ENCODE peak calls at places on chromosomes 5 and 9, in seven cellular contexts. I, S, A, X, V, C and F are unnamed samples.

GRCh38 chr5:161230222-161230621 is 316.3 kb downstream of the GABRB2 start:
- DNase-seq in V (no peak), C (no peak), S (no peak), A (no peak), I (no peak), X (no peak), F (no peak)

GRCh38 chr9:134239130-134239888 is 74.9 kb upstream of the RNU6ATAC start:
- DNase-seq in X (no peak), C (no peak), A (no peak), V (no peak), S (no peak), I (no peak), F (no peak)

GRCh38 chr5:1933364-1934055 is 50.8 kb upstream of the IRX4 start:
- DNase-seq in X (no peak), C (no peak), V (no peak), S (no peak), I (no peak), A (no peak), F (no peak)

GRCh38 chr5:123209163-123210013 is 120.3 kb downstream of the PRDM6 start:
- DNase-seq in A (peak), C (peak), V (no peak), S (no peak), X (no peak), I (no peak), F (no peak)

GRCh38 chr9:80842976-80843506 is 846.3 kb downstream of the TLE1 start:
- DNase-seq in A (no peak), S (no peak), X (no peak), I (no peak), V (no peak), C (no peak), F (no peak)

GRCh38 chr5:307306-307705 is 14.2 kb upstream of the AHRR start:
- DNase-seq in A (no peak), I (no peak), C (no peak), S (no peak), X (no peak), V (no peak), F (no peak)

GRCh38 chr5:176364765-176365662 is at the start of gene ARL10:
- DNase-seq in V (peak), X (no peak), C (no peak), S (no peak), I (peak), A (no peak), F (no peak)

GRCh38 chr9:135219676-135220600 is 132.5 kb downstream of the OLFM1 start:
- DNase-seq in X (no peak), S (no peak), C (no peak), A (no peak), V (no peak), I (peak), F (no peak)

GRCh38 chr5:124887223-124887622 is 140.8 kb upstream of the ZNF608 start:
- DNase-seq in A (no peak), V (no peak), S (no peak), I (no peak), X (no peak), C (no peak), F (no peak)

GRCh38 chr9:107732781-107733529 is 243.4 kb upstream of the KLF4 start:
- DNase-seq in C (no peak), A (no peak), I (peak), S (peak), X (no peak), V (no peak), F (no peak)

GRCh38 chr5:55218966-55219365 is 8.1 kb downstream of the MCIDAS start:
- DNase-seq in V (no peak), A (no peak), C (no peak), X (no peak), I (no peak), S (no peak), F (no peak)

GRCh38 chr9:16690628-16691027 is 179.8 kb downstream of the BNC2 start:
- DNase-seq in S (no peak), V (no peak), I (no peak), C (no peak), X (no peak), A (no peak), F (no peak)

GRCh38 chr5:1734908-1735289 is 64.7 kb downstream of the MRPL36 start:
- DNase-seq in S (no peak), X (no peak), I (no peak), V (no peak), A (no peak), C (no peak), F (no peak)

GRCh38 chr5:111668713-111669112 is 88.3 kb downstream of the NREP start:
- DNase-seq in C (no peak), S (no peak), X (no peak), I (no peak), A (no peak), V (no peak), F (no peak)

GRCh38 chr5:7762267-7762666 is 88.7 kb downstream of the CFAP90 start:
- DNase-seq in I (no peak), X (no peak), S (no peak), V (no peak), C (no peak), A (no peak), F (no peak)

GRCh38 chr9:25709941-25710340 is 31.7 kb upstream of the TUSC1 start:
- DNase-seq in I (no peak), S (no peak), C (no peak), X (no peak), V (no peak), A (no peak), F (no peak)

GRCh38 chr5:84272776-84273516 is 111.7 kb downstream of the EDIL3 start:
- DNase-seq in X (no peak), I (no peak), C (no peak), S (no peak), A (no peak), V (no peak), F (no peak)

GRCh38 chr9:133955821-133956411 is 36.2 kb downstream of the VAV2 start:
- DNase-seq in A (peak), I (peak), S (no peak), X (no peak), V (no peak), C (no peak), F (no peak)

GRCh38 chr9:127926961-127927456 is 3.6 kb downstream of the PIP5KL1 start:
- DNase-seq in A (no peak), S (no peak), X (no peak), C (no peak), V (no peak), I (no peak), F (no peak)

GRCh38 chr9:121463026-121463827 is 36.4 kb downstream of the GGTA1 start:
- DNase-seq in A (peak), I (peak), V (no peak), X (peak), C (no peak), S (no peak), F (no peak)

GRCh38 chr5:139637438-139638089 is 10.6 kb upstream of the CXXC5 start:
- DNase-seq in C (no peak), I (peak), S (peak), V (peak), A (peak), X (peak), F (no peak)

GRCh38 chr5:159533197-159533596 is 202.9 kb upstream of the IL12B start:
- DNase-seq in S (no peak), C (peak), I (no peak), A (no peak), V (no peak), X (no peak), F (no peak)

GRCh38 chr9:113306566-113306965 is 3.4 kb upstream of the RNF183 start:
- DNase-seq in S (no peak), A (no peak), V (no peak), X (no peak), C (no peak), I (no peak), F (no peak)

GRCh38 chr5:142324377-142324870 is 397 bp downstream of the SPRY4 start:
- DNase-seq in X (no peak), V (no peak), A (no peak), C (no peak), I (no peak), S (peak), F (no peak)

GRCh38 chr5:33690736-33691135 is 201.1 kb downstream of the ADAMTS12 start:
- DNase-seq in I (no peak), A (no peak), C (peak), S (no peak), X (no peak), V (no peak), F (no peak)

GRCh38 chr5:44983006-44983405 is 174.3 kb downstream of the MRPS30 start:
- DNase-seq in C (no peak), X (no peak), S (no peak), V (no peak), A (peak), I (no peak), F (no peak)

DNA sequence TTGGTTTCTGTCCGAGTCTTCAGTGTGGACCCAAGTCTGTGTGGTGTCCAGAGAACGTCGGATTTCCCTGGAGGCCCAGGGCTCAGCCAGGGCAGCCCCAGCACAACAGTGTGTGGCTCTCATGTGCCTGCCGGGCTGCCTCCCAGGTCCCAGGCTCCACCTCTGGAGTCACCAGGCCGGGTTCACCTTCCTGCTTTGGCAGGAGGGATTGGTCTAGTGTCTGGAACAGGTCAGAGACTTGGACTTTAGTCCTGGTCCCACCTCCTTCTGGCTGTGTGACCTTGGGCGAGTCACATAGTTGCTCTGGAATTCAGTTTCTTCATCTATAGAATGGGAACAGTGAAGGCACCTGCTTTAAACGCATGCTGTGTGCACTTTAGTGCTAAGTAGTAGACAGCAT is 3.2 kb downstream of the DOLPP1 start:
- DNase-seq in A (no peak), I (no peak), X (no peak), C (no peak), S (no peak), V (no peak), F (no peak)
- H3K4me3 ChIP-seq in A (no peak), I (no peak), X (no peak), C (no peak), S (no peak), V (no peak), F (no peak)

GRCh38 chr5:179554981-179555380 is 4.6 kb downstream of the RUFY1 start:
- DNase-seq in A (no peak), X (no peak), V (no peak), S (no peak), C (no peak), I (no peak), F (no peak)

GRCh38 chr5:179558912-179559279 is 8.5 kb downstream of the RUFY1 start:
- DNase-seq in X (no peak), C (no peak), S (no peak), I (no peak), A (no peak), V (no peak), F (no peak)

GRCh38 chr5:179553875-179554274 is 3.5 kb downstream of the RUFY1 start:
- DNase-seq in S (no peak), V (no peak), X (no peak), C (no peak), I (no peak), A (peak), F (no peak)

DNA sequence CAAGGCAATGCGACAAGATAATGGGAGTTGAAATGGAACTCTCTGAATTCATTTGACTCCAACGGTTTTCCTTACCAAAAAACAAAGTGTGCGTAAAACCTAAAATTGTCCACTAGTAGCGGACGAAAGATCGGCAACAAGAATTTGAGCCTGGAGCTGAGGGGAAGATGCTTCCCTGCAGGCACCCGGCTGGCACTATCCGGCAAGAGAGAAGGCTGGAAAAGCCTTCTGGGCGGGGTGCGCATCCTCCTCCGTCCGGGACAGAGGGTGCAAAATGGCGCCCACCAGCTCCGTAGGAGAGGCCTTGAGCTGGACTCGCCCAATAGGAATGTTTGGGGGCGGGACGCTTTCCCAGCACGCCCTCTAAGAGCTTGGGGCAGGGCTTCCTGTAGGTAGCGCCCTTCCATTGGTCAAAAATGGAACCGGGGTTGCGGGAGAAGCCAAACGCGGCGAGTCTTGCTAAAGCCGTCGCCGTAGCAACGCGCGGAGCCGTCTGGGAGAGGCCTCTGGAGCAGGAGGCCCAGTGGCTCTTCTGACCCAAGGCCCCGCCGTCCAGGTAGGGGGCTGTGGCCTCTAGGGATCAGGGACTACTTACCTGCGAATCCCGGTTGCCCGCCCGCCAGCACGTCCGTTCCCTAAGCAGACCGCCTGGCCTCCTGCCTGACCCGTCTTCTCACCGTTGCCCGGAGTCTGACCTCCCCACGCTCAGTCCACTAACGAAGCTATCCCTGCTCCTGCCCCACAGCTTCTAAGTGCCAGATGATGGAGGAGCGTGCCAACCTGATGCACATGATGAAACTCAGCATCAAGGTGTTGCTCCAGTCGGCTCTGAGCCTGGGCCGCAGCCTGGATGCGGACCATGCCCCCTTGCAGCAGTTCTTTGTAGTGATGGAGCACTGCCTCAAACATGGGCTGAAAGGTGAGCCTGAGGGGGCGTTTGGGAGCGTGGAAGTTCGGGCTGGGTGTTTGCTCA is 9.2 kb downstream of the RUFY1 start:
- DNase-seq in X (no peak), I (peak), S (peak), C (peak), V (peak), A (no peak), F (no peak)
- H3K4me3 ChIP-seq in X (no peak), I (peak), S (peak), C (peak), V (peak), A (no peak), F (no peak)

GRCh38 chr5:31648326-31648725 is 9.4 kb downstream of the PDZD2 start:
- DNase-seq in I (no peak), X (no peak), A (no peak), S (no peak), V (no peak), C (no peak), F (no peak)
- H3K4me3 ChIP-seq in I (no peak), X (no peak), A (no peak), S (no peak), V (no peak), C (no peak), F (no peak)

GRCh38 chr5:173920024-173920753 is 32.0 kb downstream of the CPEB4 start:
- DNase-seq in V (no peak), S (no peak), X (peak), I (no peak), A (peak), C (no peak), F (no peak)

GRCh38 chr5:173917788-173918786 is 29.9 kb downstream of the CPEB4 start:
- DNase-seq in S (peak), A (peak), V (peak), I (peak), C (peak), X (peak), F (peak)

GRCh38 chr5:173920866-173921265 is 32.7 kb downstream of the CPEB4 start:
- DNase-seq in A (no peak), V (no peak), I (no peak), C (no peak), S (no peak), X (no peak), F (no peak)

GRCh38 chr5:173922527-173922926 is 34.4 kb downstream of the CPEB4 start:
- DNase-seq in C (no peak), X (no peak), I (no peak), V (no peak), A (no peak), S (no peak), F (no peak)

DNA sequence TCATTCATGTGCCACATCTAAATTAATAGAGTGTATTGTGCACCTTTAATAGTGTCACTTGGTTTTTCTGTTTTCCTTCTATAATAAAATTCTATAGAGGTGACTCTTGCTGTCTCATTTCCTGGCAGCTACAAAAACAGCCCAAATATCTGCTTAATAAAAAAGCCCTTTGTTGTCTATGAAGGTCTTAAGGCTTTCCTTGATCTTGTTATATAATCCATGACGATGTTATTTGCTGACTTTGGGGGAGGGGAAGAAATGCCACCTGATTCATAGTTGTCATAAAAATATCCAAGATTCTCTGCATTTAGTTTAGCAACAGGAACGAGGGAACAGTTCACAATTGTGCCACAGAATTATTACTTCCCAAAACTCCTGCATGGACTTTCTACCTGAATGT is 31.3 kb downstream of the CPEB4 start:
- DNase-seq in V (no peak), X (peak), I (no peak), C (no peak), S (no peak), A (no peak), F (no peak)
- H3K4me3 ChIP-seq in V (peak), X (no peak), I (peak), C (no peak), S (no peak), A (no peak), F (no peak)

GRCh38 chr5:149082271-149082670 is 19.4 kb upstream of the SH3TC2 start:
- DNase-seq in A (no peak), V (no peak), S (no peak), X (no peak), I (no peak), C (no peak), F (no peak)
- H3K4me3 ChIP-seq in A (no peak), V (no peak), S (no peak), X (no peak), I (no peak), C (no peak), F (no peak)